ENCODE peak calls at places on chromosomes 12 and 14, in seven cellular contexts. One of them, this sample, is unnamed.

GRCh38 chr14:101885254-101885576 is 79.2 kb upstream of the DYNC1H1 start:
- DNase-seq in lung: no peak
- DNase-seq in endodermal cell: no peak
- DNase-seq in body of pancreas: no peak
- DNase-seq in CD8-positive, alpha-beta T cell: no peak
- DNase-seq in PC-3: no peak
- DNase-seq in H1: no peak
- DNase-seq in this sample: peak

GRCh38 chr14:63200767-63201166 is 3.5 kb upstream of the RHOJ start:
- DNase-seq in lung: no peak
- DNase-seq in endodermal cell: no peak
- DNase-seq in body of pancreas: no peak
- DNase-seq in CD8-positive, alpha-beta T cell: no peak
- DNase-seq in PC-3: no peak
- DNase-seq in H1: no peak
- DNase-seq in this sample: no peak

GRCh38 chr12:93766802-93767523 is 89.8 kb downstream of the CRADD start:
- DNase-seq in lung: no peak
- DNase-seq in endodermal cell: no peak
- DNase-seq in body of pancreas: no peak
- DNase-seq in CD8-positive, alpha-beta T cell: no peak
- DNase-seq in PC-3: peak
- DNase-seq in H1: no peak
- DNase-seq in this sample: no peak

GRCh38 chr12:26112703-26113147 is 12.1 kb downstream of the BHLHE41 start:
- DNase-seq in lung: no peak
- DNase-seq in endodermal cell: peak
- DNase-seq in body of pancreas: no peak
- DNase-seq in CD8-positive, alpha-beta T cell: no peak
- DNase-seq in PC-3: peak
- DNase-seq in H1: no peak
- DNase-seq in this sample: no peak

GRCh38 chr14:103189481-103190470 is 66.5 kb downstream of the TNFAIP2 start:
- DNase-seq in lung: no peak
- DNase-seq in endodermal cell: no peak
- DNase-seq in body of pancreas: no peak
- DNase-seq in CD8-positive, alpha-beta T cell: no peak
- DNase-seq in PC-3: no peak
- DNase-seq in H1: no peak
- DNase-seq in this sample: no peak

GRCh38 chr12:25051583-25052190 is 102.8 kb upstream of the BCAT1 start:
- DNase-seq in lung: no peak
- DNase-seq in endodermal cell: no peak
- DNase-seq in body of pancreas: no peak
- DNase-seq in CD8-positive, alpha-beta T cell: peak
- DNase-seq in PC-3: no peak
- DNase-seq in H1: no peak
- DNase-seq in this sample: no peak

GRCh38 chr12:112066566-112066965 is 42.0 kb downstream of the NAA25 start:
- DNase-seq in lung: no peak
- DNase-seq in endodermal cell: no peak
- DNase-seq in body of pancreas: no peak
- DNase-seq in CD8-positive, alpha-beta T cell: no peak
- DNase-seq in PC-3: no peak
- DNase-seq in H1: no peak
- DNase-seq in this sample: no peak

GRCh38 chr12:101855364-101855884 is 22.0 kb upstream of the DRAM1 start:
- DNase-seq in lung: no peak
- DNase-seq in endodermal cell: no peak
- DNase-seq in body of pancreas: no peak
- DNase-seq in CD8-positive, alpha-beta T cell: no peak
- DNase-seq in PC-3: no peak
- DNase-seq in H1: no peak
- DNase-seq in this sample: no peak

GRCh38 chr12:131038961-131039360 is 85.3 kb downstream of the ADGRD1 start:
- DNase-seq in lung: no peak
- DNase-seq in endodermal cell: no peak
- DNase-seq in body of pancreas: no peak
- DNase-seq in CD8-positive, alpha-beta T cell: no peak
- DNase-seq in PC-3: no peak
- DNase-seq in H1: no peak
- DNase-seq in this sample: no peak

GRCh38 chr12:106226884-106227640 is 20.8 kb downstream of the CKAP4 start:
- DNase-seq in lung: no peak
- DNase-seq in endodermal cell: peak
- DNase-seq in body of pancreas: no peak
- DNase-seq in CD8-positive, alpha-beta T cell: no peak
- DNase-seq in PC-3: peak
- DNase-seq in H1: no peak
- DNase-seq in this sample: no peak

GRCh38 chr14:87108726-87109125 is 884.3 kb downstream of the GALC start:
- DNase-seq in lung: no peak
- DNase-seq in endodermal cell: no peak
- DNase-seq in body of pancreas: no peak
- DNase-seq in CD8-positive, alpha-beta T cell: no peak
- DNase-seq in PC-3: no peak
- DNase-seq in H1: no peak
- DNase-seq in this sample: no peak

GRCh38 chr14:72906879-72907278 is 13.0 kb upstream of the DPF3 start:
- DNase-seq in lung: no peak
- DNase-seq in endodermal cell: no peak
- DNase-seq in body of pancreas: no peak
- DNase-seq in CD8-positive, alpha-beta T cell: no peak
- DNase-seq in PC-3: no peak
- DNase-seq in H1: no peak
- DNase-seq in this sample: no peak

GRCh38 chr14:95303552-95303951 is 16.2 kb downstream of the CLMN start:
- DNase-seq in lung: no peak
- DNase-seq in endodermal cell: no peak
- DNase-seq in body of pancreas: no peak
- DNase-seq in CD8-positive, alpha-beta T cell: no peak
- DNase-seq in PC-3: no peak
- DNase-seq in H1: no peak
- DNase-seq in this sample: no peak

GRCh38 chr14:100866666-100867630 is 36.6 kb downstream of the RTL1 start:
- DNase-seq in lung: no peak
- DNase-seq in endodermal cell: no peak
- DNase-seq in body of pancreas: no peak
- DNase-seq in CD8-positive, alpha-beta T cell: no peak
- DNase-seq in PC-3: no peak
- DNase-seq in H1: no peak
- DNase-seq in this sample: no peak

GRCh38 chr12:105040476-105040875 is 43.8 kb downstream of the ALDH1L2 start:
- DNase-seq in lung: no peak
- DNase-seq in endodermal cell: no peak
- DNase-seq in body of pancreas: no peak
- DNase-seq in CD8-positive, alpha-beta T cell: no peak
- DNase-seq in PC-3: no peak
- DNase-seq in H1: no peak
- DNase-seq in this sample: no peak

GRCh38 chr14:69483765-69484443 is 624 bp upstream of the PLEKHD1 start:
- DNase-seq in lung: no peak
- DNase-seq in endodermal cell: no peak
- DNase-seq in body of pancreas: peak
- DNase-seq in CD8-positive, alpha-beta T cell: no peak
- DNase-seq in PC-3: peak
- DNase-seq in H1: no peak
- DNase-seq in this sample: no peak

GRCh38 chr12:100959481-100959880 is 164.9 kb downstream of the ANO4 start:
- DNase-seq in lung: no peak
- DNase-seq in endodermal cell: no peak
- DNase-seq in body of pancreas: no peak
- DNase-seq in CD8-positive, alpha-beta T cell: no peak
- DNase-seq in PC-3: peak
- DNase-seq in H1: no peak
- DNase-seq in this sample: no peak

GRCh38 chr14:53430870-53431269 is 277.7 kb upstream of the DDHD1 start:
- DNase-seq in lung: no peak
- DNase-seq in endodermal cell: no peak
- DNase-seq in body of pancreas: no peak
- DNase-seq in CD8-positive, alpha-beta T cell: no peak
- DNase-seq in PC-3: peak
- DNase-seq in H1: no peak
- DNase-seq in this sample: no peak

GRCh38 chr14:76719664-76720063 is 41.6 kb upstream of the VASH1 start:
- DNase-seq in lung: peak
- DNase-seq in endodermal cell: peak
- DNase-seq in body of pancreas: no peak
- DNase-seq in CD8-positive, alpha-beta T cell: no peak
- DNase-seq in PC-3: no peak
- DNase-seq in H1: no peak
- DNase-seq in this sample: peak

GRCh38 chr14:38357557-38357956 is 101.7 kb upstream of the CLEC14A start:
- DNase-seq in lung: no peak
- DNase-seq in endodermal cell: no peak
- DNase-seq in body of pancreas: no peak
- DNase-seq in CD8-positive, alpha-beta T cell: no peak
- DNase-seq in PC-3: peak
- DNase-seq in H1: no peak
- DNase-seq in this sample: no peak

GRCh38 chr14:34554540-34555250 is 15.2 kb upstream of the EAPP start:
- DNase-seq in lung: no peak
- DNase-seq in endodermal cell: no peak
- DNase-seq in body of pancreas: no peak
- DNase-seq in CD8-positive, alpha-beta T cell: no peak
- DNase-seq in PC-3: peak
- DNase-seq in H1: no peak
- DNase-seq in this sample: no peak

GRCh38 chr12:124753993-124754392 is 109.7 kb downstream of the SCARB1 start:
- DNase-seq in lung: no peak
- DNase-seq in endodermal cell: no peak
- DNase-seq in body of pancreas: no peak
- DNase-seq in CD8-positive, alpha-beta T cell: no peak
- DNase-seq in PC-3: no peak
- DNase-seq in H1: no peak
- DNase-seq in this sample: no peak

GRCh38 chr14:103847954-103848719 is 762 bp upstream of the PPP1R13B start:
- DNase-seq in lung: no peak
- DNase-seq in endodermal cell: peak
- DNase-seq in body of pancreas: peak
- DNase-seq in CD8-positive, alpha-beta T cell: no peak
- DNase-seq in PC-3: no peak
- DNase-seq in H1: no peak
- DNase-seq in this sample: no peak

DNA sequence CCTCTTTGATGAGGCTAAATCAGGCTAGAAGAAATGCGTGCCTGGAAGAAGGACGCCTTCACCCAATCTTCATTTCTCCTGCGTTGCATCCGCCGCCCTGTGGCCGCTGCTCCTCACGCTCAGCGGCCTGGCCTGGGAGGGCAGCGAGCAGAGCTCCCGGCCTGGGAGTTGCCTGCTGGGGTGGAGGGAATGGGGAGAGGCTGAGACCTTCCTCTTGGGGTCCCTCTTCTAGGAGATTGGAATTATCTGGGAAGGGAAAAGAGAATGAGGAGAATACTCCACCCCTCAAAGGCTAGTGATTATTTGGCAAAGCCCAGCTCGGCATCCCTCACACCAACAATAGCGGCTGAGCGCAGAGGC is 2.4 kb upstream of the HOXC12 start:
- DNase-seq in lung: no peak
- DNase-seq in endodermal cell: peak
- DNase-seq in body of pancreas: no peak
- DNase-seq in CD8-positive, alpha-beta T cell: no peak
- DNase-seq in PC-3: no peak
- DNase-seq in H1: no peak
- DNase-seq in this sample: no peak
- TF ChIP-seq CTCF in lung: no peak
- TF ChIP-seq CTCF in endodermal cell: peak
- TF ChIP-seq CTCF in body of pancreas: no peak
- TF ChIP-seq CTCF in CD8-positive, alpha-beta T cell: no peak
- TF ChIP-seq CTCF in PC-3: no peak
- TF ChIP-seq CTCF in H1: no peak
- TF ChIP-seq CTCF in this sample: no peak

GRCh38 chr12:9925746-9926393 is 6.3 kb downstream of the CLEC2A start:
- DNase-seq in lung: no peak
- DNase-seq in endodermal cell: peak
- DNase-seq in body of pancreas: no peak
- DNase-seq in CD8-positive, alpha-beta T cell: no peak
- DNase-seq in PC-3: peak
- DNase-seq in H1: peak
- DNase-seq in this sample: no peak

GRCh38 chr12:9920451-9920850 is 11.7 kb downstream of the CLEC2A start:
- DNase-seq in lung: no peak
- DNase-seq in endodermal cell: no peak
- DNase-seq in body of pancreas: no peak
- DNase-seq in CD8-positive, alpha-beta T cell: no peak
- DNase-seq in PC-3: no peak
- DNase-seq in H1: no peak
- DNase-seq in this sample: no peak

GRCh38 chr12:9919443-9919842 is 12.7 kb downstream of the CLEC2A start:
- DNase-seq in lung: no peak
- DNase-seq in endodermal cell: no peak
- DNase-seq in body of pancreas: no peak
- DNase-seq in CD8-positive, alpha-beta T cell: no peak
- DNase-seq in PC-3: no peak
- DNase-seq in H1: no peak
- DNase-seq in this sample: no peak

GRCh38 chr12:9926876-9927275 is 5.3 kb downstream of the CLEC2A start:
- DNase-seq in lung: no peak
- DNase-seq in endodermal cell: no peak
- DNase-seq in body of pancreas: no peak
- DNase-seq in CD8-positive, alpha-beta T cell: no peak
- DNase-seq in PC-3: no peak
- DNase-seq in H1: no peak
- DNase-seq in this sample: no peak

GRCh38 chr12:9922429-9922828 is 9.7 kb downstream of the CLEC2A start:
- DNase-seq in lung: no peak
- DNase-seq in endodermal cell: no peak
- DNase-seq in body of pancreas: no peak
- DNase-seq in CD8-positive, alpha-beta T cell: no peak
- DNase-seq in PC-3: no peak
- DNase-seq in H1: no peak
- DNase-seq in this sample: no peak
- TF ChIP-seq CTCF in lung: no peak
- TF ChIP-seq CTCF in endodermal cell: no peak
- TF ChIP-seq CTCF in body of pancreas: no peak
- TF ChIP-seq CTCF in CD8-positive, alpha-beta T cell: no peak
- TF ChIP-seq CTCF in PC-3: no peak
- TF ChIP-seq CTCF in H1: no peak
- TF ChIP-seq CTCF in this sample: no peak

GRCh38 chr12:116882742-116883141 is 1.5 kb upstream of the HRK start:
- DNase-seq in lung: no peak
- DNase-seq in endodermal cell: peak
- DNase-seq in body of pancreas: no peak
- DNase-seq in CD8-positive, alpha-beta T cell: no peak
- DNase-seq in PC-3: peak
- DNase-seq in H1: no peak
- DNase-seq in this sample: no peak
- TF ChIP-seq CTCF in lung: no peak
- TF ChIP-seq CTCF in endodermal cell: peak
- TF ChIP-seq CTCF in body of pancreas: no peak
- TF ChIP-seq CTCF in CD8-positive, alpha-beta T cell: no peak
- TF ChIP-seq CTCF in PC-3: peak
- TF ChIP-seq CTCF in H1: peak
- TF ChIP-seq CTCF in this sample: peak

DNA sequence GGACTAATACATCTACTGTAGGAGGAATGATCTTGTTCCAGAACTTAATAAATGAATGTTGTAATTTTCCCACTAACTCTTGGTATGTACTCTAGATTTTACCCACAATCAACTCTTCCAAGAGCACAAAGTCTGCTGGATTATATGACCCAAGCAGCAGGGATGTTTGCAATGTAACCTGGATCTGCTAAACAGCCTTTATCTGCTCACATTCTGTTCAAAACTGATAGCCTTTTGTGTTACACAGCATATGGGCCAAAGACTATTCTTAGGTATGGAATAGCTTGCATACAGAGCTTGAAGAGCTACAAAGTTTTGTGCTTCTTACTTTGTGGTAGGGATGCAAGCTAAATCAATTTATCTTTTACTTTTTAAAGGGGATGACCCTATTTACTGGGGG is 213.7 kb upstream of the DCN start:
- DNase-seq in lung: no peak
- DNase-seq in endodermal cell: no peak
- DNase-seq in body of pancreas: no peak
- DNase-seq in CD8-positive, alpha-beta T cell: no peak
- DNase-seq in PC-3: no peak
- DNase-seq in H1: no peak
- DNase-seq in this sample: no peak
- TF ChIP-seq CTCF in lung: no peak
- TF ChIP-seq CTCF in endodermal cell: no peak
- TF ChIP-seq CTCF in body of pancreas: no peak
- TF ChIP-seq CTCF in CD8-positive, alpha-beta T cell: no peak
- TF ChIP-seq CTCF in PC-3: no peak
- TF ChIP-seq CTCF in H1: no peak
- TF ChIP-seq CTCF in this sample: no peak